ENCODE peak calls at places on chromosome 6, in four cellular contexts. B is GM12878, L is K562, U is SK-N-SH. F is an unnamed sample.
A peak's percentile ranks its signal among the peaks of the same experiment; 100 is the strongest.

GRCh38 chr6:45841062-45841461 is 174.6 kb downstream of the CLIC5 start:
- DNase-seq in B (no peak), L (no peak), U (no peak), F (no peak)

GRCh38 chr6:29376003-29376402 is 912 bp upstream of the OR12D3 start:
- DNase-seq in B (no peak), L (no peak), U (no peak), F (peak; percentile 4)

GRCh38 chr6:162852810-162853577 is 125.2 kb downstream of the PACRG start:
- DNase-seq in B (no peak), L (no peak), U (no peak), F (no peak)

GRCh38 chr6:139961190-139961589 is 586.7 kb upstream of the CITED2 start:
- DNase-seq in B (no peak), L (no peak), U (no peak), F (no peak)

GRCh38 chr6:5713519-5713918 is 293.2 kb downstream of the NRN1 start:
- DNase-seq in B (no peak), L (no peak), U (no peak), F (no peak)

GRCh38 chr6:140059947-140060346 is 685.5 kb upstream of the CITED2 start:
- DNase-seq in B (no peak), L (no peak), U (no peak), F (no peak)

GRCh38 chr6:30882764-30883475 is 1.4 kb upstream of the DDR1 start:
- DNase-seq in B (peak; percentile 59), L (peak; percentile 72), U (peak; percentile 33), F (peak; percentile 21)

GRCh38 chr6:113047148-113047547 is 700.0 kb downstream of the RFPL4B start:
- DNase-seq in B (no peak), L (no peak), U (no peak), F (peak; percentile 34)

GRCh38 chr6:150112233-150112632 is 30.6 kb upstream of the PPP1R14C start:
- DNase-seq in B (no peak), L (no peak), U (no peak), F (no peak)

GRCh38 chr6:155936551-155936950 is 480.9 kb upstream of the NOX3 start:
- DNase-seq in B (no peak), L (no peak), U (no peak), F (no peak)

GRCh38 chr6:7134999-7135735 is 27.4 kb downstream of the RREB1 start:
- DNase-seq in B (no peak), L (no peak), U (no peak), F (no peak)

GRCh38 chr6:44096615-44097014 is 30.6 kb downstream of the MRPL14 start:
- DNase-seq in B (peak; percentile 27), L (peak; percentile 57), U (peak; percentile 86), F (peak; percentile 76)

GRCh38 chr6:123604067-123604466 is 32.7 kb downstream of the TRDN start:
- DNase-seq in B (no peak), L (no peak), U (no peak), F (no peak)

GRCh38 chr6:33740204-33740608 is 6.5 kb downstream of the IP6K3 start:
- DNase-seq in B (no peak), L (no peak), U (no peak), F (no peak)

GRCh38 chr6:75351570-75351969 is 67.0 kb upstream of the TMEM30A start:
- DNase-seq in B (no peak), L (no peak), U (no peak), F (no peak)

GRCh38 chr6:72286911-72287311 is 335.0 kb upstream of the KCNQ5 start:
- DNase-seq in B (no peak), L (no peak), U (no peak), F (no peak)

GRCh38 chr6:31897612-31898199 is at the start of gene EHMT2:
- DNase-seq in B (no peak), L (peak; percentile 93), U (peak; percentile 94), F (peak; percentile 76)

GRCh38 chr6:12356983-12357972 is 67.1 kb downstream of the EDN1 start:
- DNase-seq in B (peak; percentile 86), L (no peak), U (no peak), F (no peak)

GRCh38 chr6:12353731-12354130 is 63.6 kb downstream of the EDN1 start:
- DNase-seq in B (no peak), L (no peak), U (no peak), F (no peak)

GRCh38 chr6:12355354-12355753 is 65.2 kb downstream of the EDN1 start:
- DNase-seq in B (no peak), L (no peak), U (no peak), F (no peak)

GRCh38 chr6:12356431-12356830 is 66.3 kb downstream of the EDN1 start:
- DNase-seq in B (no peak), L (no peak), U (no peak), F (no peak)

GRCh38 chr6:12354499-12354898 is 64.3 kb downstream of the EDN1 start:
- DNase-seq in B (peak; percentile 91), L (no peak), U (no peak), F (no peak)
- H3K4me3 ChIP-seq in B (no peak overlapping the region), L (no peak overlapping the region), U (no peak overlapping the region), F (no peak overlapping the region)

DNA sequence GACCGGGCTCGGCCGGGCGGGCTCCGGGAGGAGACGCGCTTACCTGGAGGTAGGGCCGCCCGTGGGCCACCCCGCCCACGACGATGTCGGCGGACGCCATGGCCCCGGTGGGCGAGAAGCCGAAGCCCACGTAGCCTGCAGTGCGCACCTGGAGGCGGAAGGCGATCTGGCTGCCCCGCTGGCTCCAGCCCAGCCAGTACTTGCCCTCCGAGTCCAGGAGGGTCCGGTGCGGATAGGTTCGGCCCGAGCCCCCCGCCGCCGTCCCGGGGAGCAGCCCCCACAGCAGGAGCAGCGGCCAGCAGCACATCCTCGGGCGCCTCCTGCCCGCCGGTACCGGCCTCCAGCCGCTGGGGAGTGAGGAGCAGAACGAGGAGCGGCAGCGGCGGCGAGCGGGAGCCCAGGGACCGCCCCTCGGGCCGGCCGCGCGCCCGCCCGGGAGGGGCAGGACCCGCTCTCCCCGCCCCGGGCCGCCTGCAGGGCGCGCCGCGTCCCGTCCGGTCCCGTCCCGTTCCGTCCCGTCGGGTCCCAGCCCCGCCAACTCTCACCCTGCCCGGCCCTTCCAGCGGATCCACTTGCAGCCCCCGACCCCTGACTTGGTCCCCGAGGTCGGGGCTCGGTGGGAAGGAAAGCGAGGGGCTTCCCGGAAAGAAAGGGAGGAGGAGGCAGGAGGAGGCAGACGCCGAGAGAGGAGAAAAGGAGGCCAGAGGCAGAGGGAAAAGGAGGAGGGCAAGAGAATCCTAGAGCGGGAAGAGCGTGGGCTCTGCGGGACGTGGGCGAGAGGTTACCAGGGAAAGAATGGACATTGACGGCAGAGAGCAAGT is at the start of gene MOXD1:
- DNase-seq in B (no peak), L (peak; percentile 18), U (peak; percentile 65), F (peak; percentile 20)
- TF ChIP-seq CHD2 in B (no peak), L (no peak), U (no peak), F (no peak)

DNA sequence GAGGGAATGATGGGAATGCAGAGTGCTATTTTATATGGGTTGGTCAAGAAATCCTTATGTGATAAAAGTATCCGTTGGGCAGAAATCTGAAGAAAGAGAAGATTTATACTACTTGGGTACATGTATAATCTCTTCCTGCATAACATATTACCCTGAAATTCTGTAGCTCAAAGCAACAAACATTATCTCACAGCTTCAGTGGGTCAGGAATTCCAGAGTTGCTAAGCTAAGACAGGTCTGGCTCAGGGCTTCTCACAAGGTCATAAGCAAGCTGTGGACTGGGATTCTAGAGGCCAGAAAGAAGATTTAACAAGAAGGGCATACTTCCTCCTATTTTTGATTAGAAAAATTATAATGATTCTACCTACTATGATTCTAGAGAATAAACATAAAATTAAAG is 172.5 kb upstream of the THEMIS start:
- DNase-seq in B (no peak), L (no peak), U (no peak), F (no peak)
- TF ChIP-seq SMC3 in B (no peak), L (no peak), U (no peak), F (no peak)

DNA sequence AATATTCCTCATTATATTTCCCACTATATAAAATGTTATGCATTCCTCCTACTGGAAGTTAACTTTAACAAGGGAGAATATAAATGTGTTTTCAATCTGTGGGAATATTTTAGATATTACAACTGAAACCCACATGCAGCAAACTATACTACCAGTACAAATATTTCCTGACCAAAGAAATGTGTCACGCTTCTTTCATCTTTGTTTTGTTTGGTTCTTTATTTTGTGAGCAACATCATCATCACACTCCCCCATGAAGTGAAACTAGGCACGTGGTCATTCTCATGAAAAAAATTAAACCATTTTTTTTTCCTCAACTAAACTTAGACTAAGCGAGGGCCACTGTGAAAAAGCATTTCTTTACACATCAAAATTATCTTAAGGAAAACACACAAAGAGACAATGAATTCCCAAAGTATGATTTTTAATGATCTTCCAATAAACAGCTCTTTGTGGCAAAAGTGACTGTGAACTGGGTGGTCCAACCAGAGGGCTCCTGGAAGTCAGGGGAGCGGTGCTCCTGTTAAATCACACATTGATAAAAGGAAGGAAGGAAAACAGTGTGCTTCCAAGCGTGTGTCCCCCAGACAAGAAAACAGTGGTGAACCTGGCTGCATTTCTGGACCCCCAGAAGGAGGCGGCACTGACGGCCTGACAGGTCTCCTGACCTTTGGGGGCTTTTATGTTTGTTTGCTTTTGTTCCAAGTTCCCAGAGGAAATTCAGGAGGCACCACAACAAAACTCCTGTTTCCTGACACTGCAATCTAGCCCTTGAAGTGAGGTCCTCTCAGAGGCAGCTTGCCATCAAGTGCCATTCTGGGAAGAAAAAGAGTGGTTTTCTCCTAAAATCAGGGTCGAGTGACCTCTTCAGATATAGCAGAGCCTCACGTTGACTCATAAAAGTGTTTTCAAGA is 166.8 kb upstream of the FOXQ1 start:
- DNase-seq in B (no peak), L (no peak), U (no peak), F (no peak)
- H3K4me3 ChIP-seq in B (no peak overlapping the region), L (no peak overlapping the region), U (no peak overlapping the region), F (no peak overlapping the region)

GRCh38 chr6:93176070-93176469 is 243.3 kb downstream of the EPHA7 start:
- DNase-seq in B (peak; percentile 19), L (no peak), U (no peak), F (no peak)

GRCh38 chr6:93182933-93183479 is 236.4 kb downstream of the EPHA7 start:
- DNase-seq in B (no peak), L (no peak), U (no peak), F (no peak)

GRCh38 chr6:93177918-93178317 is 241.4 kb downstream of the EPHA7 start:
- DNase-seq in B (no peak), L (no peak), U (no peak), F (no peak)

GRCh38 chr6:93177451-93177850 is 241.9 kb downstream of the EPHA7 start:
- DNase-seq in B (no peak), L (no peak), U (no peak), F (no peak)
- TF ChIP-seq CHD2 in B (no peak), L (no peak), U (no peak), F (no peak)

GRCh38 chr6:28161410-28162079 is 19.9 kb downstream of the ZKSCAN8 start:
- DNase-seq in B (peak; percentile 40), L (peak; percentile 92), U (peak; percentile 87), F (peak; percentile 25)
- TF ChIP-seq SMC3 in B (no peak), L (no peak), U (no peak), F (no peak)